ENCODE peak calls at places on chromosome 2, in seven cellular contexts. W is HCT116, T is SK-N-SH, I is HepG2, K is K562, F is A549, N is Panc1. J is an unnamed sample.
A peak's percentile ranks its signal among the peaks of the same experiment; 100 is the strongest.

GRCh38 chr2:232901711-232902578 is 31.9 kb downstream of the SNORC start:
- DNase-seq in W (peak; percentile 83), T (peak; percentile 48), I (peak; percentile 60), K (no peak), F (peak; percentile 93), N (peak; percentile 79), J (peak; percentile 16)

GRCh38 chr2:209619782-209620181 is 151.8 kb upstream of the UNC80 start:
- DNase-seq in W (no peak), T (no peak), I (no peak), K (no peak), F (no peak), N (no peak), J (peak; percentile 35)

GRCh38 chr2:12046641-12047040 is 300.2 kb downstream of the LPIN1 start:
- DNase-seq in W (no peak), T (no peak), I (no peak), K (no peak), F (no peak), N (no peak), J (no peak)

GRCh38 chr2:142557391-142557790 is 320.1 kb upstream of the KYNU start:
- DNase-seq in W (no peak), T (peak; percentile 14), I (no peak), K (no peak), F (no peak), N (no peak), J (no peak)

GRCh38 chr2:138503087-138503442 is 1.5 kb downstream of the SPOPL start:
- DNase-seq in W (no peak), T (no peak), I (no peak), K (no peak), F (no peak), N (no peak), J (peak; percentile 73)

GRCh38 chr2:20419007-20419576 is 27.8 kb upstream of the RHOB start:
- DNase-seq in W (no peak), T (no peak), I (peak; percentile 65), K (no peak), F (no peak), N (no peak), J (no peak)

GRCh38 chr2:241593271-241593670 is 34.7 kb downstream of the BOK start:
- DNase-seq in W (no peak), T (no peak), I (no peak), K (no peak), F (no peak), N (no peak), J (no peak)

GRCh38 chr2:103289101-103289725 is 527.4 kb downstream of the TMEM182 start:
- DNase-seq in W (no peak), T (no peak), I (no peak), K (no peak), F (no peak), N (no peak), J (no peak)

GRCh38 chr2:205193121-205193520 is 489.2 kb upstream of the NRP2 start:
- DNase-seq in W (no peak), T (peak; percentile 27), I (no peak), K (no peak), F (no peak), N (no peak), J (no peak)

GRCh38 chr2:38178142-38178541 is 102.2 kb upstream of the CYP1B1 start:
- DNase-seq in W (no peak), T (no peak), I (no peak), K (no peak), F (no peak), N (no peak), J (peak; percentile 91)

GRCh38 chr2:112480540-112481049 is 1.4 kb upstream of the TTL start:
- DNase-seq in W (no peak), T (peak; percentile 58), I (peak; percentile 24), K (peak; percentile 39), F (peak; percentile 71), N (no peak), J (no peak)
- H3K4me3 ChIP-seq in W (peak overlapping the region; percentile 62), T (peak overlapping the region; percentile 89), I (peak overlapping the region; percentile 84), K (peak overlapping the region; percentile 76), F (peak overlapping the region; percentile 59), N (peak overlapping the region; percentile 94), J (peak overlapping the region; percentile 56)

DNA sequence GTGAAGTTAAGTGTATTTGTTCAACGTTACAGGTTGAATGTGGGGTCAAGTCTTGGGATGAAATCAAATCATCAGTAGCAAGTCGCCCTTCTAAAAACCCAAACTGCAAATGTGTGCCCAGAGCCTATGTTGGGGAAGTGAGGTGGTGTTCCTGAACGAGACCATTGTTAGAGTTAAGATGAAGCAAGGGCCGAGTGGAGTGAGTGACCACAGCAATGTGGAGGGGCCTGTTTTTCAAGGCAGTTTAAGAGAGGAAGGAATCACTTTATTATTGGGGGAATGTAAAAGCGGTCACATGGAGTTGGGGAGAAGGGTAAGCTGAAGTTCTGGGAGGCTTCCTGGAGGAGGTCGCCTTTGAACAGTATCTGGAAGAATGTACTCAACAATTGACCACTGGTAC is 68.5 kb downstream of the MYCN start:
- DNase-seq in W (no peak), T (no peak), I (no peak), K (no peak), F (no peak), N (no peak), J (no peak)
- TF ChIP-seq REST in W (no peak), T (no peak), I (no peak), K (no peak), F (no peak), N (no peak), J (no peak)

GRCh38 chr2:152407204-152407721 is 72.3 kb downstream of the FMNL2 start:
- DNase-seq in W (no peak), T (peak; percentile 28), I (no peak), K (no peak), F (peak; percentile 65), N (no peak), J (no peak)
- H3K4me3 ChIP-seq in W (no peak overlapping the region), T (peak overlapping the region; percentile 25), I (no peak overlapping the region), K (no peak overlapping the region), F (peak overlapping the region; percentile 26), N (peak overlapping the region; percentile 53), J (no peak overlapping the region)

GRCh38 chr2:208165059-208165458 is 1.7 kb upstream of the CRYGA start:
- DNase-seq in W (no peak), T (no peak), I (no peak), K (no peak), F (no peak), N (no peak), J (no peak)
- TF ChIP-seq REST in W (no peak), T (no peak), I (no peak), K (no peak), F (no peak), N (no peak), J (no peak)

GRCh38 chr2:47898089-47898731 is 8.1 kb downstream of the FBXO11 start:
- DNase-seq in W (no peak), T (no peak), I (no peak), K (no peak), F (no peak), N (no peak), J (no peak)
- H3K4me3 ChIP-seq in W (no peak overlapping the region), T (no peak overlapping the region), I (no peak overlapping the region), K (no peak overlapping the region), F (no peak overlapping the region), N (no peak overlapping the region), J (no peak overlapping the region)

GRCh38 chr2:172465417-172466334 is 38.3 kb downstream of the ITGA6 start:
- DNase-seq in W (no peak), T (peak; percentile 67), I (peak; percentile 95), K (peak; percentile 71), F (peak; percentile 40), N (peak; percentile 79), J (peak; percentile 54)
- TF ChIP-seq REST in W (no peak), T (no peak), I (no peak), K (no peak), F (no peak), N (no peak), J (no peak)

GRCh38 chr2:231613655-231614558 is 21.2 kb downstream of the TEX44 start:
- DNase-seq in W (peak; percentile 76), T (peak; percentile 93), I (peak; percentile 83), K (peak; percentile 69), F (peak; percentile 72), N (peak; percentile 38), J (peak; percentile 99)

GRCh38 chr2:231612199-231613053 is 19.8 kb downstream of the TEX44 start:
- DNase-seq in W (peak; percentile 88), T (peak; percentile 93), I (peak; percentile 80), K (peak; percentile 89), F (peak; percentile 95), N (peak; percentile 75), J (peak; percentile 98)

GRCh38 chr2:231614559-231615057 is 21.9 kb downstream of the TEX44 start:
- DNase-seq in W (no peak), T (peak; percentile 69), I (no peak), K (no peak), F (no peak), N (no peak), J (peak; percentile 80)

GRCh38 chr2:231611273-231612198 is 18.9 kb downstream of the TEX44 start:
- DNase-seq in W (peak; percentile 84), T (no peak), I (peak; percentile 59), K (peak; percentile 65), F (peak; percentile 92), N (peak; percentile 62), J (peak; percentile 88)

DNA sequence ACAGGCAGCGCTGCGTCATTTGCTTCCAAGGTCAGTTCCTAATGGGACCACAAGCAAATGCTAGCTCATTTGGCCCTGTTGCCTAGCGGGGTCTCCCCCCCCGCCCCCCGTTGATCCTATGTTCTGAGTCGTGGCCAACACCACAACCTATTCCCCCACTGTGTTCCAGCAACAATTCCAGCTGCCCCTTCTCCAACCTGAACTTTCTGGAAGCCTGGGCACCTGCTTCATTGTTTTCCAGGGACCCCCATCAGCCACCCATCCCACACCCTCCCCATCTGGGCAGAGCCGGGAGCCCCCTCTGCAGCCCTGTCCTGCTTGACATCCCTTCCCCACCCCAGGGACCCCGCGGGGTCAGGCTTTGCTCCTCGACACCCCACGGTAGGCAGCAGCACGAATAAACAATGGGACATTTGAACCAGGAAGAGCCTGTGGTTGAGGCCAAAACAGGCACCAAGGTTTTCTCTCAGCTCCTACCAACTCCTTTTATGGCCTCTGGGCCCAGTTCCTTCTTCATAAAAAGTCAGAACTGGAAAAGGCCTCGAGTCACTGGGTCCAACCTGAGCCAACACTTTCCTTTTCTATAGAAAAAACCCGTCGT is 20.5 kb downstream of the TEX44 start:
- DNase-seq in W (no peak), T (no peak), I (peak; percentile 42), K (no peak), F (no peak), N (no peak), J (no peak)
- H3K4me3 ChIP-seq in W (peak overlapping the region; percentile 44), T (no peak overlapping the region), I (peak overlapping the region; percentile 45), K (no peak overlapping the region), F (peak overlapping the region; percentile 38), N (peak overlapping the region; percentile 46), J (no peak overlapping the region)

GRCh38 chr2:45879406-45879805 is 227.9 kb downstream of the PRKCE start:
- DNase-seq in W (no peak), T (no peak), I (no peak), K (no peak), F (no peak), N (no peak), J (no peak)
- TF ChIP-seq REST in W (no peak), T (no peak), I (no peak), K (no peak), F (no peak), N (no peak), J (no peak)

GRCh38 chr2:25941042-25941441 is 41.3 kb downstream of the KIF3C start:
- DNase-seq in W (no peak), T (no peak), I (no peak), K (no peak), F (no peak), N (no peak), J (no peak)
- H3K4me3 ChIP-seq in W (no peak overlapping the region), T (no peak overlapping the region), I (no peak overlapping the region), K (no peak overlapping the region), F (no peak overlapping the region), N (no peak overlapping the region), J (no peak overlapping the region)